ENCODE peak calls at places on chromosomes 6 and 20, in nine cellular contexts. A, Y, T, D, K, L, Q, F and U are unnamed samples.
A peak's percentile ranks its signal among the peaks of the same experiment; 100 is the strongest.

GRCh38 chr6:151627689-151628444 is 134.1 kb downstream of the CCDC170 start:
- DNase-seq in A (no peak), Y (no peak), T (no peak), D (no peak), K (no peak), L (no peak), Q (peak; percentile 72), F (no peak), U (peak; percentile 78)

GRCh38 chr20:50260480-50261221 is 70.0 kb downstream of the CEBPB start:
- DNase-seq in A (no peak), Y (no peak), T (no peak), D (no peak), K (peak; percentile 35), L (no peak), Q (no peak), F (no peak), U (no peak)

GRCh38 chr6:121515615-121516265 is 80.3 kb downstream of the GJA1 start:
- DNase-seq in A (no peak), Y (no peak), T (no peak), D (no peak), K (no peak), L (no peak), Q (no peak), F (no peak), U (no peak)

GRCh38 chr6:111601875-111602274 is 3.8 kb downstream of the TRAF3IP2 start:
- DNase-seq in A (peak; percentile 56), Y (no peak), T (no peak), D (peak; percentile 96), K (no peak), L (peak; percentile 75), Q (no peak), F (no peak), U (no peak)

GRCh38 chr6:46410330-46410953 is 80.8 kb downstream of the RCAN2 start:
- DNase-seq in A (peak; percentile 47), Y (no peak), T (no peak), D (peak; percentile 57), K (peak; percentile 23), L (peak; percentile 22), Q (peak; percentile 62), F (no peak), U (no peak)

GRCh38 chr6:33183071-33183683 is 9.1 kb downstream of the COL11A2 start:
- DNase-seq in A (no peak), Y (no peak), T (no peak), D (no peak), K (no peak), L (no peak), Q (no peak), F (no peak), U (no peak)

GRCh38 chr20:52959125-52959524 is 13.0 kb upstream of the TSHZ2 start:
- DNase-seq in A (peak; percentile 31), Y (no peak), T (no peak), D (peak; percentile 49), K (no peak), L (no peak), Q (no peak), F (no peak), U (no peak)

GRCh38 chr20:8043687-8044278 is 24.2 kb upstream of the TMX4 start:
- DNase-seq in A (peak; percentile 25), Y (no peak), T (no peak), D (peak; percentile 73), K (peak; percentile 12), L (no peak), Q (peak; percentile 88), F (no peak), U (peak; percentile 45)

GRCh38 chr20:48709292-48709691 is 118.5 kb downstream of the PREX1 start:
- DNase-seq in A (no peak), Y (no peak), T (no peak), D (no peak), K (no peak), L (no peak), Q (no peak), F (no peak), U (no peak)

GRCh38 chr6:38184041-38184779 is 364.7 kb downstream of the ZFAND3 start:
- DNase-seq in A (no peak), Y (no peak), T (no peak), D (no peak), K (no peak), L (no peak), Q (no peak), F (no peak), U (no peak)

GRCh38 chr20:34299925-34300806 is 3.0 kb downstream of the AHCY start:
- DNase-seq in A (no peak), Y (no peak), T (no peak), D (peak; percentile 44), K (no peak), L (no peak), Q (peak; percentile 35), F (no peak), U (no peak)

GRCh38 chr6:32087574-32088486 is 21.3 kb downstream of the TNXB start:
- DNase-seq in A (peak; percentile 94), Y (peak; percentile 51), T (peak; percentile 81), D (peak; percentile 81), K (peak; percentile 88), L (peak; percentile 85), Q (peak; percentile 88), F (peak; percentile 97), U (peak; percentile 42)

GRCh38 chr20:35311409-35311808 is 19.2 kb upstream of the FAM83C start:
- DNase-seq in A (no peak), Y (no peak), T (no peak), D (no peak), K (peak; percentile 42), L (no peak), Q (peak; percentile 94), F (no peak), U (peak; percentile 52)

GRCh38 chr6:93417421-93417996 is 1.9 kb downstream of the EPHA7 start:
- DNase-seq in A (no peak), Y (no peak), T (no peak), D (peak; percentile 73), K (no peak), L (no peak), Q (peak; percentile 7), F (peak; percentile 32), U (no peak)

GRCh38 chr6:53581161-53581560 is 36.3 kb upstream of the GCLC start:
- DNase-seq in A (no peak), Y (no peak), T (no peak), D (peak; percentile 38), K (no peak), L (no peak), Q (peak; percentile 14), F (no peak), U (peak; percentile 55)

GRCh38 chr6:15572296-15573016 is 90.4 kb downstream of the DTNBP1 start:
- DNase-seq in A (no peak), Y (no peak), T (no peak), D (no peak), K (no peak), L (no peak), Q (no peak), F (no peak), U (no peak)

GRCh38 chr6:144581807-144582537 is 296.8 kb downstream of the UTRN start:
- DNase-seq in A (peak; percentile 16), Y (no peak), T (no peak), D (peak; percentile 57), K (no peak), L (no peak), Q (peak; percentile 43), F (no peak), U (no peak)

DNA sequence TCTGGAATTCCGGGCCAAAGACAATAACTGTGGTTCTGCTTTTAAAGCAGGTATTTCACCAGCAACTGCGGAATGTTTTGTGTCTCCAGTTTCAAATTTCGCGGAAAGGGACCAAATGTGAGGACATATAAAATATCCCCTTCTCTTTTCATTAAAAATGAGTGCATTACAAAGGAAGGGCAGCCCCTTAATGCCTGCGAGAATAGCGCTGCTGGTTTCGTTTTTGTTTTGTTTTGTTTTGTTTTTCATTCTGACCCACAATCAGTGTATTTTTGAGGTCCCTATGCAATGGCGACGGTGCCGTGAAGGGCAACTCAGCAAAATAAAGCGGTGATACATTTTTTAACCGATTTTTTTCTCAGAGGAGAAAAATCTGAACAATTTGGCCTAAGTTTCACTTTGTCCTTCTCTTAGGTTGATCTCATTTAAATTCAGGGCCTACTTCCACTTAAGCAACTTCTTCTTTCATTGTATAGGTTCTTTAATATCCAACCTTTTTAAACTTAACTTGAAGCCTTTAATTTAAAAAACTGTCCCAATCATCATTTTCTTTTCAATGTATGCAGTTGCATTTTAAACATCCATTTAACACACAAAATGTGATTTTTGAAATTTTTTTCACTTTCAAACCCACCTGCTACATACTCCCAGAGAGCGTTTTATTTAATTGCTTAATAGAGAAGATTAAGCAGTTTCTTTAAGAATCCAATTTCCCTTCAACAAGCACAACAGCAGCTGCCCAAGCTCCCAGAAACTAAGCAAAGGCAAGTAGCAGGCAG is 2.9 kb upstream of the HIVEP2 start:
- DNase-seq in A (no peak), Y (peak; percentile 18), T (no peak), D (peak; percentile 58), K (no peak), L (no peak), Q (peak; percentile 76), F (no peak), U (no peak)
- H3K27ac ChIP-seq in A (peak overlapping the region; percentile 100), Y (peak overlapping the region; percentile 100), T (peak overlapping the region; percentile 95), D (peak overlapping the region; percentile 97), K (peak overlapping the region; percentile 90), L (peak overlapping the region; percentile 97), Q (peak overlapping the region; percentile 92), F (peak overlapping the region; percentile 99), U (peak overlapping the region; percentile 92)

GRCh38 chr20:57609842-57610167 is 10.4 kb downstream of the ZBP1 start:
- DNase-seq in A (no peak), Y (no peak), T (no peak), D (no peak), K (no peak), L (no peak), Q (no peak), F (no peak), U (no peak)
- TF ChIP-seq CTCF in A (no peak), Y (no peak), T (no peak), D (no peak), K (no peak), L (no peak), Q (peak; percentile 50), F (no peak), U (no peak)

GRCh38 chr6:139857143-139857542 is 482.7 kb upstream of the CITED2 start:
- DNase-seq in A (no peak), Y (no peak), T (no peak), D (no peak), K (no peak), L (no peak), Q (no peak), F (no peak), U (no peak)
- H3K27ac ChIP-seq in A (no peak overlapping the region), Y (no peak overlapping the region), T (no peak overlapping the region), D (no peak overlapping the region), K (no peak overlapping the region), L (no peak overlapping the region), Q (no peak overlapping the region), F (no peak overlapping the region), U (no peak overlapping the region)

DNA sequence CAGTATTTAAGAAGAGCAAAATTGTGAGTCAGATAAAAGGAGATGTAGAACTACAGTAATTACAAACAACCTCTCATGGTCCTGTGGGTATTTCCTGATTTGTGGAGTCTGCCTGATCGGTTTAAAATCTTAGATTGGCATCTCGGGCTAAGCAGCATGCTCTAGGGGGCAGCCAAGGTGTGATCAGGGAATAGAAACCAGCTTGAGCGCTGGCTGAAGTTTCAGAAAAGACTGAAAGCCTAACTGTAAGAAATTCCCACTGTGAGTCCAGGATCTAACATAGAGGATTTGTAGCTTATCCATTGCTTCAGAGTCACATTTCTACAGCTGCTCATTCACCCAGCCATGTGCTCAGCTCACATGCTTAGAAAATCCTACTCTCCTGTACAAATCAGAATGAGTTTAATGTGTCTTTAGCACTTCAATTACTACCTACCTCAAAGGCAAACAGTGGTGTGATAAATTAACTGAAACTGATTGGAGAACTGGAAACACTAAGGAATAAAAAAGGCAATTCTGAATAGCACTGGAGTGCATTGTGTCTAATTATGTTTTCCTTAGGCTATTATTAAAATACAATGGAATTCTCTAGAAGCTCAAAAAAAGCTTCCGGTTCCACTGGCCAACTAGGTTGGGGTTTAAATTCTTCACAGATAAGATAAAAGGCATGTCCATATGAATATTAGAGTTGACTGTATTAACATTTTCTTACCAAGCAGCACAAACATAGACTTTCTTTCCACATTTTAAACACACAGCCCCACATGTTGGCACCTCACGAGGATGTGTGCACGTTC is 73.8 kb upstream of the MPC1 start:
- DNase-seq in A (no peak), Y (no peak), T (no peak), D (peak; percentile 8), K (no peak), L (no peak), Q (peak; percentile 33), F (no peak), U (no peak)
- TF ChIP-seq CTCF in A (no peak), Y (peak; percentile 39), T (no peak), D (no peak), K (no peak), L (peak; percentile 21), Q (peak; percentile 53), F (no peak), U (peak; percentile 62)